ENCODE peak calls at places on chromosomes 5 and 9, in eight cellular contexts. Z is GM23248, F is A673, V is SJSA1, N is Peyer's patch, T is uterus, Q is Panc1, I is mesenchymal stem cell. H is an unnamed sample. For H3K27me3, the result is how much of the 10 kb centered on the place peaks cover.

GRCh38 chr5:14781106-14781505 is 90.5 kb downstream of the ANKH start:
- DNase-seq in Z (peak), F (no peak), V (no peak), N (no peak), T (no peak), Q (no peak), I (no peak), H (no peak)

GRCh38 chr9:132896906-132897305 is 18.2 kb downstream of the SPACA9 start:
- DNase-seq in Z (peak), F (no peak), V (no peak), N (no peak), T (no peak), Q (no peak), I (no peak), H (no peak)

GRCh38 chr9:105554042-105554441 is 3.9 kb upstream of the FKTN start:
- DNase-seq in Z (no peak), F (no peak), V (no peak), N (no peak), T (no peak), Q (no peak), I (no peak), H (no peak)

GRCh38 chr5:179819296-179820126 is 1.2 kb upstream of the SQSTM1 start:
- DNase-seq in Z (peak), F (no peak), V (peak), N (peak), T (peak), Q (no peak), I (peak), H (peak)

GRCh38 chr9:27414215-27414731 is 109.8 kb upstream of the IFNK start:
- DNase-seq in Z (no peak), F (no peak), V (no peak), N (no peak), T (peak), Q (no peak), I (peak), H (peak)

GRCh38 chr9:136345281-136346156 is 18.0 kb downstream of the DNLZ start:
- DNase-seq in Z (peak), F (no peak), V (no peak), N (no peak), T (no peak), Q (no peak), I (peak), H (peak)

GRCh38 chr5:39519566-39520231 is 94.9 kb upstream of the DAB2 start:
- DNase-seq in Z (peak), F (peak), V (peak), N (no peak), T (no peak), Q (no peak), I (peak), H (no peak)

GRCh38 chr9:90966475-90967150 is 165.0 kb downstream of the SYK start:
- DNase-seq in Z (peak), F (no peak), V (no peak), N (no peak), T (no peak), Q (no peak), I (peak), H (no peak)

GRCh38 chr5:36939969-36940858 is 63.6 kb downstream of the NIPBL start:
- DNase-seq in Z (no peak), F (no peak), V (peak), N (no peak), T (no peak), Q (no peak), I (no peak), H (no peak)

GRCh38 chr9:133708770-133709611 is 29.2 kb downstream of the SARDH start:
- DNase-seq in Z (no peak), F (no peak), V (no peak), N (peak), T (no peak), Q (no peak), I (no peak), H (peak)

GRCh38 chr5:151019331-151019730 is 1.1 kb upstream of the GPX3 start:
- DNase-seq in Z (no peak), F (peak), V (no peak), N (no peak), T (no peak), Q (no peak), I (no peak), H (no peak)

GRCh38 chr5:148382961-148383360 is 797 bp upstream of the FBXO38 start:
- DNase-seq in Z (no peak), F (peak), V (no peak), N (no peak), T (no peak), Q (no peak), I (no peak), H (no peak)

GRCh38 chr5:100131161-100131560 is 404.0 kb upstream of the FAM174A start:
- DNase-seq in Z (no peak), F (no peak), V (no peak), N (no peak), T (no peak), Q (no peak), I (no peak), H (no peak)

GRCh38 chr5:41524174-41524573 is 13.8 kb upstream of the PLCXD3 start:
- DNase-seq in Z (peak), F (peak), V (no peak), N (no peak), T (no peak), Q (no peak), I (no peak), H (peak)

GRCh38 chr9:71733176-71733575 is 35.1 kb downstream of the CEMIP2 start:
- DNase-seq in Z (peak), F (no peak), V (no peak), N (no peak), T (no peak), Q (no peak), I (no peak), H (no peak)

DNA sequence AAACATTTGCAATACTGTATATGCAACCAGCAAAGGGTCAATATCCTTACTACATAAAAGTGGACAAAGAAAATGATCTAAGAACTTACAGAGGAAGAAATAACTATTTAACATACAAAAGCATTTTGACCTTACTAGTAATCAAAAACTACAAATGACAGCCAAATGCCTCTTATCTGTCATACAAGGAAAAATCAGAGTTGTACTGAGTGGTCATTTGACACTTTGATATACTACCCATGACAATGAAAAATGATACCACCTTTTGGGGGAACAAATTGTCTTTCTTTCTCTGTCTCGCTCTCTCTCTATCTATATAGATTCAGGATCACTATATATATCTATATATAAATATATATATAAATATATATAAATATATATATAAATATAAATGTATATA is 50.4 kb upstream of the ZSWIM6 start:
- DNase-seq in Z (no peak), F (no peak), V (no peak), N (no peak), T (no peak), Q (no peak), I (no peak), H (no peak)
- H3K27ac ChIP-seq in Z (no peak), F (no peak), V (no peak), N (no peak), T (no peak), Q (no peak), I (no peak), H (no peak)

DNA sequence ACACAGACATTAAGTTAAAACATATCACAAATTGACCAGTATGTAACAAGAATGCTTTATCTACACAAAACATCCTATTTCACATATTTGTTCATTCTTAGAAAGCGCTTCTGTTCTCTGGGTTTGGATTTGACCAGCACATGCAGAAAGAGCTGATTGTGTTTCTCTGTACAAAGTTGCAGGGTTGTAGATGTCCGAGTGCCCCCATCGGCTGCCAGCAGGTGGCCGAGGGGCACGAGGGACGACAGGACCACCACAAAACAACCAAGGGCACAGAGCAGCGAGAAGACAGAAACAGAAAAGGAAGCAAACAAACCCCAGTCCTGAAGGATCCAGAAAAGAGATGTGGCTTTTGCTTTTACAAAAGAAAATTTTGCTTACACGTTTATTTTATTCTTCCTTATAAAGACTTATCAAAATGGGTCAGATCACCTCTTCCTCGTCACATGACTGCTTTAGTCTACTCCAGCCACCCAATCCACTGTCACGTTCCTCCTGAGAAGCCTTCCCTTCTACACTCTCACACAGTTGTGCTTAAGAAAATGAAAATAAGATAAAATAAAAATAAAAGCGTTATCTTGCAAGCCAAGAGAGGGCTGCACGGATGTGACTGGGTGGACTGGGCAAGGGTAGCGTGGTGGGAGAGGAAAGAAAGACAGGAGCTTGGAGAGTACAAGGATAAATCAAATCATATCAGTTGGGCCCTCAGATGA is 9.5 kb downstream of the OTP start:
- DNase-seq in Z (peak), F (no peak), V (no peak), N (no peak), T (no peak), Q (no peak), I (no peak), H (no peak)
- H3K27me3 ChIP-seq in Z (half or more), F (half or more), V (under half), N (under half), T (under half), Q (under half), I (half or more), H (under half)

DNA sequence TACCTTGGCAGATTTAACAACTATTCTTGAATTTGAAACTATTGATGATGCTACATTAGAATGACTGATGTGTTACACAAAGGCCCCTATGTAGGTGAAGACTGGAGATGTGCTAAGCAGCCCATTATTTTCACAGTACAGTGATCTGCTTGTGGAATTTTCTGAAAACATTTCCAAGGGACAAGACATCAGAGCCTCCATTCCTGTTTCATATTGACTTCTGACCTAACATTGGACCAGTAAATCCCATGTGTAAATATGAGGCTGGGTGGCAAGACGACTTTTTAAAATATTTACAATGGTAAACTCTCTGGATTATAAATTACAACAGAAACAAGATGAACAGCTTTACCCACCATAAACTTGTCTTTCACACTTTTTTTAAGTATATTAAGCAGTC is 265.8 kb upstream of the EFNA5 start:
- DNase-seq in Z (no peak), F (no peak), V (no peak), N (no peak), T (no peak), Q (no peak), I (no peak), H (no peak)
- H3K4me3 ChIP-seq in Z (no peak), F (no peak), V (no peak), N (no peak), T (no peak), Q (no peak), I (no peak), H (no peak)

GRCh38 chr9:114060070-114060469 is 18.0 kb downstream of the AMBP start:
- DNase-seq in Z (no peak), F (no peak), V (no peak), N (peak), T (no peak), Q (no peak), I (no peak), H (peak)

GRCh38 chr9:114059047-114059803 is 18.9 kb downstream of the AMBP start:
- DNase-seq in Z (no peak), F (no peak), V (no peak), N (peak), T (no peak), Q (no peak), I (no peak), H (peak)

GRCh38 chr9:114060711-114061110 is 17.4 kb downstream of the AMBP start:
- DNase-seq in Z (no peak), F (no peak), V (no peak), N (no peak), T (no peak), Q (no peak), I (no peak), H (no peak)

GRCh38 chr9:114061292-114061691 is 16.8 kb downstream of the AMBP start:
- DNase-seq in Z (no peak), F (no peak), V (no peak), N (peak), T (no peak), Q (no peak), I (no peak), H (no peak)

DNA sequence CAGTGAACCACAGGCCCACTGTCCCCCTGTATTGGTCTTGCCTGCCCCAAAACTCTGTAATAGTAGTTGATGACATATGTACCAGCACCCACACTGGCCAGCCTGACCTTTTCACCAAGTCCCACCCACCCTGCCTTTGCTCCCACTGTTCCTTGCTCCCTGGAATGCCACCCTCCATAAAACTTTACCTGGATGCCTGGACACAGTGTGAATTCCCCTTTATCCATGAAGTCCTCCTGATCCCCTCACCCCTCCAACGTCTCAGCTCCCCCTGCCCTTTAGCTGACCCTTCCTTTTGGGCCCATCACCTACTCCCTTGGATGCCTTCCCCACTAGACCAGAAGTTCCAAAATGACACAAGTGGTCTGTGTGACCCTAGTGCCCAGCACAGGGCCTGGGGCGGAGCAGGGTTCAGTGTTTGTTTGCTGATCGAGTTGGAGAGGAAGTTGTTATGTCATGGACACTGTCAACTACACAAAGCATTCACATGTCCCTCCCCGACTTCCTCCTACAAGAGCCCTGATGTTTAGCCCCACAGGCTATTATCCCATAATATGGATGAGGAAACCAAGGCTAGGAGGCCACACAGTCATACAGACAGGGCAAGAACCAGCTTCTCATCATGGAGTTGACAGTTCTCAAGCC is 16.1 kb downstream of the AMBP start:
- DNase-seq in Z (no peak), F (no peak), V (no peak), N (no peak), T (no peak), Q (no peak), I (no peak), H (no peak)
- H3K27ac ChIP-seq in Z (no peak), F (no peak), V (no peak), N (no peak), T (no peak), Q (no peak), I (no peak), H (no peak)

GRCh38 chr9:137762414-137763061 is 115.0 kb upstream of the CACNA1B start:
- DNase-seq in Z (no peak), F (no peak), V (no peak), N (peak), T (no peak), Q (no peak), I (no peak), H (no peak)

GRCh38 chr9:137761793-137762192 is 115.8 kb upstream of the CACNA1B start:
- DNase-seq in Z (no peak), F (no peak), V (no peak), N (no peak), T (no peak), Q (no peak), I (no peak), H (no peak)

GRCh38 chr9:137759649-137760321 is 117.8 kb upstream of the CACNA1B start:
- DNase-seq in Z (no peak), F (peak), V (no peak), N (no peak), T (no peak), Q (no peak), I (no peak), H (peak)

GRCh38 chr9:137760426-137760825 is 117.2 kb upstream of the CACNA1B start:
- DNase-seq in Z (peak), F (no peak), V (no peak), N (no peak), T (no peak), Q (no peak), I (no peak), H (peak)

GRCh38 chr9:137761032-137761431 is 116.5 kb upstream of the CACNA1B start:
- DNase-seq in Z (no peak), F (peak), V (no peak), N (no peak), T (no peak), Q (no peak), I (no peak), H (no peak)
- H3K27me3 ChIP-seq in Z (under half), F (under half), V (under half), N (under half), T (under half), Q (under half), I (under half), H (under half)

GRCh38 chr5:6736106-6736505 is 22.9 kb downstream of the TENT4A start:
- DNase-seq in Z (no peak), F (no peak), V (no peak), N (no peak), T (no peak), Q (no peak), I (no peak), H (no peak)

GRCh38 chr5:6734781-6735180 is 21.5 kb downstream of the TENT4A start:
- DNase-seq in Z (no peak), F (no peak), V (no peak), N (no peak), T (no peak), Q (no peak), I (no peak), H (no peak)

GRCh38 chr5:6737043-6737941 is 24.1 kb downstream of the TENT4A start:
- DNase-seq in Z (no peak), F (no peak), V (no peak), N (peak), T (no peak), Q (no peak), I (no peak), H (no peak)

GRCh38 chr5:6734243-6734695 is 21.0 kb downstream of the TENT4A start:
- DNase-seq in Z (peak), F (no peak), V (no peak), N (no peak), T (peak), Q (no peak), I (no peak), H (no peak)

GRCh38 chr5:6736524-6737042 is 23.4 kb downstream of the TENT4A start:
- DNase-seq in Z (no peak), F (no peak), V (no peak), N (no peak), T (no peak), Q (no peak), I (no peak), H (no peak)
- H3K4me3 ChIP-seq in Z (no peak), F (no peak), V (no peak), N (no peak), T (no peak), Q (no peak), I (no peak), H (no peak)

DNA sequence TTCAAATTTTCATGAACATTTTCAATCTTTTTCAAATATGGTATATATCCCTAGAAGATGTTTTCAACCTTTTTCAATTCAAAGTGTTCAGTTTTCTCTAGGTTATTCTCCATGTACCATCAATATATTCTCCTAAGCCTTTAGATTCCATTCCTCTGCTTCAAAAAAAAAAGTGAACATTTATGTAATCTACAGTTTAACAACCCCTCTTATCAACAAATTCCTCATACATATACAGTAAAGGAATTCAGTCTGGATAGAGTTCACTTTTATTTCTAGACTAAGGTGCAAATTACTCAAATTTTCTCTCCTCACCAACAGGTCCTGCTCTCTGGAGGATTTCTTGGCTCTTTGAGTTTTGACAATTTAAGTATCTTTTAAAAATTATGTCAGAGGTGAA is 150.0 kb downstream of the ARL15 start:
- DNase-seq in Z (no peak), F (no peak), V (no peak), N (no peak), T (no peak), Q (no peak), I (no peak), H (no peak)
- H3K27ac ChIP-seq in Z (no peak), F (no peak), V (no peak), N (no peak), T (no peak), Q (no peak), I (no peak), H (no peak)

H was measured in SJCRH30.